ENCODE peak calls at places on chromosomes 11 and 22, in seven cellular contexts. B, A, X, K, D, S and O are unnamed samples.

GRCh38 chr22:37442537-37442936 is 15.3 kb upstream of the ELFN2 start:
- DNase-seq in B (no peak), A (peak; percentile 7), X (no peak), K (no peak), D (no peak), S (no peak), O (peak; percentile 73)

GRCh38 chr11:11519184-11519583 is 102.6 kb downstream of the GALNT18 start:
- DNase-seq in B (no peak), A (no peak), X (peak; percentile 27), K (peak; percentile 45), D (peak; percentile 36), S (no peak), O (no peak)

GRCh38 chr11:45500457-45500856 is 165.0 kb downstream of the CHST1 start:
- DNase-seq in B (no peak), A (no peak), X (no peak), K (no peak), D (no peak), S (no peak), O (no peak)

GRCh38 chr22:50698546-50698945 is 25.9 kb downstream of the SHANK3 start:
- DNase-seq in B (no peak), A (peak; percentile 32), X (peak; percentile 10), K (no peak), D (peak; percentile 10), S (no peak), O (peak; percentile 9)

GRCh38 chr11:17612221-17613188 is 65.4 kb downstream of the OTOG start:
- DNase-seq in B (no peak), A (no peak), X (no peak), K (no peak), D (no peak), S (no peak), O (no peak)

GRCh38 chr11:121086866-121087265 is 14.2 kb upstream of the TECTA start:
- DNase-seq in B (no peak), A (no peak), X (no peak), K (no peak), D (no peak), S (no peak), O (no peak)

GRCh38 chr22:20089226-20089976 is 9.4 kb downstream of the DGCR8 start:
- DNase-seq in B (no peak), A (peak; percentile 36), X (no peak), K (no peak), D (no peak), S (no peak), O (no peak)

GRCh38 chr11:94563848-94564442 is 3.2 kb upstream of the PIWIL4 start:
- DNase-seq in B (no peak), A (no peak), X (no peak), K (no peak), D (no peak), S (no peak), O (no peak)

GRCh38 chr11:69352181-69352580 is 58.2 kb downstream of the MYEOV start:
- DNase-seq in B (no peak), A (no peak), X (no peak), K (no peak), D (no peak), S (peak; percentile 7), O (peak; percentile 41)